ENCODE peak calls at places on chromosomes 11 and 22, in six cellular contexts. H is stimulated activated CD8-positive, alpha-beta memory T cell treated with anti-CD3 and anti-CD28 coated beads, Interleukin-2, amount 100 ng/mL, for 48 hours; N is NCI-H748 treated with DMSO at 0.1 percent for 48 hours; Y is mucosa of descending colon; O is left lobe of liver; I is tibial nerve. V is an unnamed sample.

GRCh38 chr22:24728790-24729637 is 45.5 kb downstream of the PIWIL3 start:
- DNase-seq in H (no peak), N (no peak), Y (peak; percentile 8), O (no peak), I (peak; percentile 58), V (no peak)

GRCh38 chr11:64192429-64192828 is 6.5 kb downstream of the STIP1 start:
- DNase-seq in H (no peak), N (no peak), Y (no peak), O (no peak), I (no peak), V (no peak)

GRCh38 chr11:103940542-103940941 is 95.9 kb upstream of the DDI1 start:
- DNase-seq in H (no peak), N (no peak), Y (no peak), O (no peak), I (no peak), V (no peak)

GRCh38 chr22:45877651-45878050 is 99.3 kb downstream of the WNT7B start:
- DNase-seq in H (no peak), N (no peak), Y (no peak), O (peak; percentile 33), I (no peak), V (no peak)

GRCh38 chr22:26604368-26604767 is 13.5 kb downstream of the CRYBB1 start:
- DNase-seq in H (no peak), N (no peak), Y (no peak), O (no peak), I (no peak), V (no peak)

GRCh38 chr11:105665281-105665680 is 55.4 kb downstream of the GRIA4 start:
- DNase-seq in H (no peak), N (no peak), Y (no peak), O (no peak), I (no peak), V (no peak)

GRCh38 chr11:74989269-74989655 is 529 bp downstream of the NEU3 start:
- DNase-seq in H (no peak), N (no peak), Y (peak; percentile 21), O (no peak), I (no peak), V (no peak)

GRCh38 chr11:128513915-128514681 is 73.3 kb downstream of the ETS1 start:
- DNase-seq in H (no peak), N (no peak), Y (no peak), O (no peak), I (no peak), V (no peak)

GRCh38 chr11:69194956-69195355 is 39.2 kb downstream of the SMIM38 start:
- DNase-seq in H (no peak), N (no peak), Y (no peak), O (no peak), I (no peak), V (no peak)

GRCh38 chr22:19974935-19975706 is 33.5 kb upstream of the TXNRD2 start:
- DNase-seq in H (no peak), N (peak; percentile 63), Y (no peak), O (no peak), I (no peak), V (no peak)

GRCh38 chr22:27399161-27399560 is 402.4 kb downstream of the MN1 start:
- DNase-seq in H (no peak), N (no peak), Y (no peak), O (no peak), I (no peak), V (no peak)

GRCh38 chr22:27857441-27857840 is 55.9 kb upstream of the MN1 start:
- DNase-seq in H (no peak), N (no peak), Y (no peak), O (no peak), I (no peak), V (no peak)